ENCODE peak calls at places on chromosome 12, in four cellular contexts. M is K562, R is GM12878, P is HCT116. U is an unnamed sample.

GRCh38 chr12:104699489-104700194 is 242.9 kb downstream of the CHST11 start:
- DNase-seq in P (no peak), M (no peak), R (peak), U (no peak)

GRCh38 chr12:92304335-92305066 is 158.9 kb upstream of the BTG1 start:
- DNase-seq in R (no peak), P (no peak), M (no peak), U (no peak)

GRCh38 chr12:48930475-48930874 is 5.2 kb upstream of the FKBP11 start:
- DNase-seq in P (no peak), R (no peak), M (no peak), U (no peak)

GRCh38 chr12:64682572-64683277 is 72.4 kb downstream of the RASSF3 start:
- DNase-seq in R (no peak), M (no peak), P (no peak), U (no peak)

GRCh38 chr12:113302925-113303640 is 31.8 kb downstream of the SLC8B1 start:
- DNase-seq in P (no peak), R (no peak), M (no peak), U (no peak)

GRCh38 chr12:84636801-84637285 is 275.8 kb downstream of the SLC6A15 start:
- DNase-seq in P (no peak), M (no peak), R (no peak), U (no peak)

GRCh38 chr12:116626153-116626552 is 67.0 kb downstream of the MAP1LC3B2 start:
- DNase-seq in R (no peak), P (no peak), M (no peak), U (no peak)

GRCh38 chr12:42469355-42470006 is 120.1 kb downstream of the PRICKLE1 start:
- DNase-seq in R (peak), M (no peak), P (no peak), U (no peak)

GRCh38 chr12:105279460-105280056 is 43.6 kb upstream of the APPL2 start:
- DNase-seq in R (no peak), P (peak), M (peak), U (no peak)

GRCh38 chr12:122024132-122024785 is 2.6 kb downstream of the BCL7A start:
- DNase-seq in M (no peak), P (no peak), R (no peak), U (no peak)

GRCh38 chr12:54364413-54364812 is at the start of gene GPR84:
- DNase-seq in M (no peak), P (no peak), R (peak), U (no peak)

GRCh38 chr12:58196971-58197370 is 255.6 kb downstream of the ATP23 start:
- DNase-seq in M (no peak), P (no peak), R (no peak), U (no peak)

GRCh38 chr12:77720258-77720657 is 110.4 kb upstream of the NAV3 start:
- DNase-seq in P (no peak), R (no peak), M (no peak), U (no peak)

GRCh38 chr12:132265056-132265800 is 64.2 kb downstream of the GALNT9 start:
- DNase-seq in M (no peak), P (no peak), R (no peak), U (no peak)

GRCh38 chr12:14696265-14696741 is at the start of gene GUCY2C:
- DNase-seq in M (no peak), R (no peak), P (no peak), U (no peak)

GRCh38 chr12:4918950-4919660 is 9.4 kb downstream of the KCNA1 start:
- DNase-seq in P (no peak), R (no peak), M (no peak), U (no peak)

GRCh38 chr12:84036912-84037311 is 875.7 kb downstream of the SLC6A15 start:
- DNase-seq in P (no peak), R (no peak), M (no peak), U (no peak)

GRCh38 chr12:80045594-80045993 is 53.7 kb upstream of the OTOGL start:
- DNase-seq in R (no peak), M (no peak), P (no peak), U (no peak)

GRCh38 chr12:45615268-45615667 is 114.2 kb upstream of the ARID2 start:
- DNase-seq in P (no peak), M (no peak), R (no peak), U (no peak)

GRCh38 chr12:13205809-13206559 is 9.5 kb downstream of the EMP1 start:
- DNase-seq in P (peak), R (no peak), M (no peak), U (no peak)

GRCh38 chr12:3084742-3085141 is 7.6 kb downstream of the TSPAN9 start:
- DNase-seq in R (no peak), M (no peak), P (no peak), U (peak)

GRCh38 chr12:31037921-31038320 is 35.7 kb upstream of the DDX11 start:
- DNase-seq in P (no peak), R (no peak), M (no peak), U (no peak)

GRCh38 chr12:82279597-82279996 is 78.6 kb downstream of the CCDC59 start:
- DNase-seq in P (no peak), R (no peak), M (no peak), U (no peak)

GRCh38 chr12:98698603-98699463 is 53.7 kb downstream of the APAF1 start:
- DNase-seq in M (peak), R (peak), P (peak), U (no peak)

GRCh38 chr12:47950856-47951468 is 12.4 kb upstream of the TMEM106C start:
- DNase-seq in P (no peak), R (no peak), M (no peak), U (no peak)

GRCh38 chr12:6426882-6427671 is 17.7 kb upstream of the CD27 start:
- DNase-seq in M (no peak), R (peak), P (no peak), U (no peak)

GRCh38 chr12:31000751-31001150 is 72.9 kb upstream of the DDX11 start:
- DNase-seq in M (no peak), P (no peak), R (no peak), U (no peak)

GRCh38 chr12:53298154-53298553 is 1.3 kb upstream of the MYG1 start:
- DNase-seq in M (no peak), P (no peak), R (no peak), U (no peak)

GRCh38 chr12:49890096-49890461 is 13.6 kb downstream of the FAIM2 start:
- DNase-seq in P (no peak), R (no peak), M (no peak), U (no peak)

GRCh38 chr12:102106905-102107304 is 13.0 kb downstream of the NUP37 start:
- DNase-seq in M (no peak), R (no peak), P (no peak), U (no peak)

GRCh38 chr12:2833810-2834209 is 1.0 kb downstream of the NRIP2 start:
- DNase-seq in M (no peak), R (no peak), P (no peak), U (no peak)

GRCh38 chr12:68800294-68800693 is 7.7 kb upstream of the MDM2 start:
- DNase-seq in P (no peak), M (no peak), R (no peak), U (no peak)

GRCh38 chr12:989751-990278 is 1.2 kb upstream of the ERC1 start:
- DNase-seq in R (no peak), M (no peak), P (no peak), U (no peak)

GRCh38 chr12:102281231-102281630 is 83.6 kb upstream of the PMCH start:
- DNase-seq in P (no peak), M (no peak), R (no peak), U (no peak)

GRCh38 chr12:2198088-2198501 is 145.3 kb downstream of the CACNA1C start:
- DNase-seq in R (no peak), M (no peak), P (peak), U (peak)

GRCh38 chr12:123106640-123107359 is 44.1 kb downstream of the PITPNM2 start:
- DNase-seq in M (peak), R (no peak), P (no peak), U (no peak)

GRCh38 chr12:77337327-77337726 is 272.0 kb upstream of the E2F7 start:
- DNase-seq in M (no peak), P (no peak), R (no peak), U (no peak)

GRCh38 chr12:89236748-89237428 is 115.4 kb downstream of the DUSP6 start:
- DNase-seq in P (peak), R (no peak), M (no peak), U (no peak)

GRCh38 chr12:131894981-131895639 is 688 bp downstream of the ULK1 start:
- DNase-seq in M (peak), R (no peak), P (no peak), U (peak)

DNA sequence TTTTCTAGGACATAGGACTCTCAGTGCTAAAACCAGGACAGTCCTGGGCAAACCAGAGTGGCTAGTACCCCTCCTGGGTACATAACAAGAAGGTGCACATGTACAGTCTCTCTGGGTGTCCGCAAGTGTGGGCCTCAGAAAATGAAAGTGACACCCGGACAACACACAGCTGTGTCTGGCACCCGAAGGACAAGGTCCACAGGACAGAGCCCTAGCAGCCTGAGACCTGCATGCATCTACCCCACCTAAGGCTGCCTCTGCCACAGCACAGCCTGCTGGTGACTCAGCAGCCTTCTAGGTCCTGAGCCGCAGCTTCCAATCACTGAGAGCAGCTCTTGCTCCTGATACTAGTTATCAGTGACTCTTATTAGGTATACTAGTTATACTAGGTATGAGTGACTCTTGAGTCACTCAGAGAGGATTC is 784.1 kb upstream of the TBX3 start:
- DNase-seq in M (no peak), P (no peak), R (no peak), U (no peak)
- TF ChIP-seq CTCF in M (no peak), P (peak), R (no peak), U (peak)

GRCh38 chr12:76226956-76227355 is 121.3 kb downstream of the BBS10 start:
- DNase-seq in P (no peak), R (no peak), M (no peak), U (no peak)

GRCh38 chr12:76220980-76221379 is 127.2 kb downstream of the BBS10 start:
- DNase-seq in P (no peak), R (no peak), M (no peak), U (no peak)

GRCh38 chr12:76223869-76224268 is 124.3 kb downstream of the BBS10 start:
- DNase-seq in R (no peak), M (no peak), P (no peak), U (no peak)

GRCh38 chr12:76232013-76232412 is 116.2 kb downstream of the BBS10 start:
- DNase-seq in R (no peak), M (no peak), P (no peak), U (no peak)

GRCh38 chr12:76226397-76226796 is 121.8 kb downstream of the BBS10 start:
- DNase-seq in M (no peak), R (no peak), P (no peak), U (no peak)
- TF ChIP-seq EGR1 in M (no peak), R (no peak), P (no peak), U (no peak)

GRCh38 chr12:67354322-67354721 is 85.2 kb downstream of the CAND1 start:
- DNase-seq in M (no peak), R (no peak), P (no peak), U (no peak)

GRCh38 chr12:67356400-67356799 is 87.2 kb downstream of the CAND1 start:
- DNase-seq in P (no peak), M (no peak), R (no peak), U (no peak)

GRCh38 chr12:67354966-67355365 is 85.8 kb downstream of the CAND1 start:
- DNase-seq in R (no peak), P (no peak), M (no peak), U (no peak)

GRCh38 chr12:67357726-67358125 is 88.6 kb downstream of the CAND1 start:
- DNase-seq in M (no peak), P (no peak), R (no peak), U (no peak)

DNA sequence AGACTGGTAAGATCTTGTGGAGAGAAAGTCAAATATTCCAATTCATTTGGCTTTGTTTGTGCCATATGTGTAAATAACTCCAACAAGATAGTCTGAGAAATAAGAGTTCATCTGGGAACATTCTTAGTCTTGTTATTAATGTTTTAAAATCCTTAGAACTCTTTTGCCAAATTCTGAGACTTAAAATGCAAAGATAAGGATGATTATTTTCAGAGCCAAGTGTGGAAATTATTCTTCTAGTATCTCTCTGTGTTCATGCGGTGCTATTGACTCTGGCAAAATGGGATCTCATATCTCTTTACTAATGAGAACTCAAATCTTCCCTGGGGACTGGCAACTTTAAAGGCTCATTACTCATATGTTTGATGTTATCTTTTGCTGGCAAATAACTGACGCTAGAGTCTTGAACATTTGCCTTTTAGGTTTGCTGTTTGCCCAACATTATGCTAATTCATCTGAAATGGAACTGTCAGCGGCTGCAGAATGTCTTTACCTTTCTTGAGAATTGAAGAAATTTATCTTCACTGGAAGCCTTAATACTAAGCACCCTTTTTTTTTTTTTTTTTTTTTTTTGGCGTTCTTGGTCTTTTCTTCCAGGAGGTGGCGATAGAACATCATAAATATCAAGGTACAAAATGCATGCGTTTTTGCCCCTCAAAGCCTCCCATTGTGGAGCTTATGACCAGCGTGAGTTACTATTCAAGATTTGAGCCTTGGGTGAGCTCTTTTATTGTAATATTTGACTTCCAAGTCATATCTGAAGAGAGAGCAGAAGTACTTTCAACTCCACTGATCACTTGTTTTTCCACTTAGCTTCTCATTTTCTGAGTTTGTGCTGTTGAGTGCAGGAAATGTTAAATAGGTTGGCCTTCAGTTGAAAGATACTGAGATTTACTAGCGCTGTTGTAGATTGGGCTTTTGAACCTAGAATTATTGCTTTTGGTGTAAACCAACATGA is 86.5 kb downstream of the CAND1 start:
- DNase-seq in P (peak), M (peak), R (peak), U (peak)
- TF ChIP-seq CTCF in P (peak), M (peak), R (peak), U (peak)

GRCh38 chr12:109697877-109698468 is 15.7 kb upstream of the FAM222A start:
- DNase-seq in M (peak), R (no peak), P (no peak), U (no peak)
- TF ChIP-seq EGR1 in M (no peak), R (no peak), P (no peak), U (no peak)

GRCh38 chr12:130770413-130771028 is 54.4 kb upstream of the RIMBP2 start:
- DNase-seq in P (no peak), R (no peak), M (no peak), U (no peak)
- TF ChIP-seq CTCF in P (no peak), R (peak), M (peak), U (no peak)

GRCh38 chr12:11823593-11823992 is 174.1 kb downstream of the ETV6 start:
- DNase-seq in M (no peak), P (no peak), R (no peak), U (no peak)

GRCh38 chr12:11825278-11825677 is 175.8 kb downstream of the ETV6 start:
- DNase-seq in P (no peak), R (no peak), M (no peak), U (no peak)

GRCh38 chr12:11824069-11824468 is 174.6 kb downstream of the ETV6 start:
- DNase-seq in M (no peak), P (no peak), R (no peak), U (no peak)

GRCh38 chr12:11823043-11823442 is 173.6 kb downstream of the ETV6 start:
- DNase-seq in M (no peak), R (no peak), P (no peak), U (no peak)

GRCh38 chr12:11824736-11825135 is 175.3 kb downstream of the ETV6 start:
- DNase-seq in M (no peak), P (no peak), R (no peak), U (no peak)
- TF ChIP-seq EGR1 in M (no peak), P (no peak), R (no peak), U (no peak)

DNA sequence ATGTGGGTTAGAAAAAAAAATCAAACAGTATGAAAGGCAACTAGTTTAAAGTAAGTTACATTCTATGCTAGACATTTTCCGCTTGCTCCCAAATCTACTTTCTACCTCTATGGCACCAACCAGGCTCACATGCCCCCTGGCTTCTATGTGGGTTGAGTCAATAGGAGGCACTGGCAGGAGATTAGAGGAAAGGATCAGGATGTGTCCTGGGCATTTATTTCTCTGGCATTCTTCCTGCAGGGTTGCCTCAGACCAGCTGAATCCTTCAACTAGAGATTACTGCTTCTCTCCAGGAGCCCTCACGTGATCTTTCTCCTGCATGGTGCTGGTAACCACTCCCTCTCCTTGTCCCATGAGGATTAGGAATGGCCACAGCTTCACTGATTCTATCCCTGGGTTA is 14.9 kb upstream of the CCDC60 start:
- DNase-seq in P (no peak), R (no peak), M (no peak), U (no peak)
- TF ChIP-seq CTCF in P (no peak), R (no peak), M (no peak), U (no peak)

U was measured in H1.